ENCODE peak calls at places on chromosome 12, in five cellular contexts. C is left lung, M is GM23338, O is RWPE2, E is pancreas. B is an unnamed sample.

GRCh38 chr12:132702640-132703039 is 8.0 kb upstream of the PGAM5 start:
- ATAC-seq in C (no peak), M (peak; percentile 78), O (no peak), E (no peak), B (no peak)

GRCh38 chr12:96397756-96398421 is 2.4 kb downstream of the CDK17 start:
- ATAC-seq in C (no peak), M (no peak), O (no peak), E (no peak), B (no peak)

GRCh38 chr12:52835271-52836041 is 1.3 kb upstream of the KRT79 start:
- ATAC-seq in C (no peak), M (no peak), O (no peak), E (no peak), B (no peak)

GRCh38 chr12:45216297-45216982 is 545 bp downstream of the ANO6 start:
- ATAC-seq in C (peak; percentile 73), M (peak; percentile 67), O (peak; percentile 22), E (peak; percentile 73), B (peak; percentile 71)

GRCh38 chr12:68119250-68119649 is 40.3 kb downstream of the IFNG start:
- ATAC-seq in C (no peak), M (no peak), O (no peak), E (no peak), B (no peak)

GRCh38 chr12:88057994-88058718 is 29.0 kb upstream of the C12orf50 start:
- ATAC-seq in C (no peak), M (no peak), O (peak; percentile 50), E (no peak), B (no peak)

GRCh38 chr12:56013482-56013881 is 7.4 kb upstream of the IKZF4 start:
- ATAC-seq in C (peak; percentile 10), M (no peak), O (no peak), E (no peak), B (no peak)

GRCh38 chr12:110677982-110678381 is 10.9 kb downstream of the HVCN1 start:
- ATAC-seq in C (no peak), M (no peak), O (no peak), E (no peak), B (no peak)

GRCh38 chr12:10554971-10555481 is 49.3 kb downstream of the EIF2S3B start:
- ATAC-seq in C (no peak), M (no peak), O (no peak), E (no peak), B (no peak)